ENCODE peak calls at places on chromosomes 11 and 22, in five cellular contexts. One of them, this sample, is unnamed.
A peak's percentile ranks its signal among the peaks of the same experiment; 100 is the strongest.

GRCh38 chr11:47412152-47412746 is 3.9 kb downstream of the SLC39A13 start:
- DNase-seq in stimulated activated CD4-positive, alpha-beta T cell treated with anti-CD3 and anti-CD28 coated beads, Interleukin-2, amount 100 ng/mL, for 48 hours: peak; percentile 62
- DNase-seq in GM12891: no peak
- DNase-seq in germinal center: peak; percentile 65
- DNase-seq in head of caudate nucleus: peak; percentile 63
- DNase-seq in this sample: no peak

GRCh38 chr11:3171931-3172560 is 6.9 kb upstream of the OSBPL5 start:
- DNase-seq in stimulated activated CD4-positive, alpha-beta T cell treated with anti-CD3 and anti-CD28 coated beads, Interleukin-2, amount 100 ng/mL, for 48 hours: no peak
- DNase-seq in GM12891: no peak
- DNase-seq in germinal center: no peak
- DNase-seq in head of caudate nucleus: no peak
- DNase-seq in this sample: no peak

GRCh38 chr11:44338721-44339529 is 29.0 kb upstream of the ALX4 start:
- DNase-seq in stimulated activated CD4-positive, alpha-beta T cell treated with anti-CD3 and anti-CD28 coated beads, Interleukin-2, amount 100 ng/mL, for 48 hours: no peak
- DNase-seq in GM12891: no peak
- DNase-seq in germinal center: no peak
- DNase-seq in head of caudate nucleus: no peak
- DNase-seq in this sample: no peak

GRCh38 chr11:61516675-61517516 is 8.3 kb downstream of the LRRC10B start:
- DNase-seq in stimulated activated CD4-positive, alpha-beta T cell treated with anti-CD3 and anti-CD28 coated beads, Interleukin-2, amount 100 ng/mL, for 48 hours: peak; percentile 61
- DNase-seq in GM12891: peak; percentile 91
- DNase-seq in germinal center: peak; percentile 84
- DNase-seq in head of caudate nucleus: peak; percentile 60
- DNase-seq in this sample: no peak

GRCh38 chr11:29231586-29231985 is 785.2 kb downstream of the KCNA4 start:
- DNase-seq in stimulated activated CD4-positive, alpha-beta T cell treated with anti-CD3 and anti-CD28 coated beads, Interleukin-2, amount 100 ng/mL, for 48 hours: no peak
- DNase-seq in GM12891: no peak
- DNase-seq in germinal center: no peak
- DNase-seq in head of caudate nucleus: no peak
- DNase-seq in this sample: no peak

GRCh38 chr22:29041408-29041807 is 20.2 kb downstream of the C22orf31 start:
- DNase-seq in stimulated activated CD4-positive, alpha-beta T cell treated with anti-CD3 and anti-CD28 coated beads, Interleukin-2, amount 100 ng/mL, for 48 hours: no peak
- DNase-seq in GM12891: no peak
- DNase-seq in germinal center: no peak
- DNase-seq in head of caudate nucleus: no peak
- DNase-seq in this sample: no peak

GRCh38 chr11:67345949-67346819 is 7.2 kb downstream of the POLD4 start:
- DNase-seq in stimulated activated CD4-positive, alpha-beta T cell treated with anti-CD3 and anti-CD28 coated beads, Interleukin-2, amount 100 ng/mL, for 48 hours: no peak
- DNase-seq in GM12891: no peak
- DNase-seq in germinal center: peak; percentile 15
- DNase-seq in head of caudate nucleus: peak; percentile 43
- DNase-seq in this sample: no peak

GRCh38 chr22:50735739-50736030 is 2.3 kb upstream of the ACR start:
- DNase-seq in stimulated activated CD4-positive, alpha-beta T cell treated with anti-CD3 and anti-CD28 coated beads, Interleukin-2, amount 100 ng/mL, for 48 hours: no peak
- DNase-seq in GM12891: no peak
- DNase-seq in germinal center: no peak
- DNase-seq in head of caudate nucleus: no peak
- DNase-seq in this sample: no peak

GRCh38 chr11:48087974-48088681 is 107.8 kb downstream of the PTPRJ start:
- DNase-seq in stimulated activated CD4-positive, alpha-beta T cell treated with anti-CD3 and anti-CD28 coated beads, Interleukin-2, amount 100 ng/mL, for 48 hours: no peak
- DNase-seq in GM12891: no peak
- DNase-seq in germinal center: no peak
- DNase-seq in head of caudate nucleus: no peak
- DNase-seq in this sample: no peak

GRCh38 chr11:133579165-133580031 is 47.1 kb upstream of the OPCML start:
- DNase-seq in stimulated activated CD4-positive, alpha-beta T cell treated with anti-CD3 and anti-CD28 coated beads, Interleukin-2, amount 100 ng/mL, for 48 hours: no peak
- DNase-seq in GM12891: no peak
- DNase-seq in germinal center: no peak
- DNase-seq in head of caudate nucleus: no peak
- DNase-seq in this sample: no peak

GRCh38 chr22:22838148-22838786 is 49.3 kb upstream of the IGLL5 start:
- DNase-seq in stimulated activated CD4-positive, alpha-beta T cell treated with anti-CD3 and anti-CD28 coated beads, Interleukin-2, amount 100 ng/mL, for 48 hours: no peak
- DNase-seq in GM12891: no peak
- DNase-seq in germinal center: no peak
- DNase-seq in head of caudate nucleus: no peak
- DNase-seq in this sample: no peak

GRCh38 chr22:18909556-18909955 is 3.4 kb downstream of the DGCR6 start:
- DNase-seq in stimulated activated CD4-positive, alpha-beta T cell treated with anti-CD3 and anti-CD28 coated beads, Interleukin-2, amount 100 ng/mL, for 48 hours: no peak
- DNase-seq in GM12891: no peak
- DNase-seq in germinal center: no peak
- DNase-seq in head of caudate nucleus: no peak
- DNase-seq in this sample: no peak

GRCh38 chr11:85955531-85955930 is 100.3 kb downstream of the CCDC83 start:
- DNase-seq in stimulated activated CD4-positive, alpha-beta T cell treated with anti-CD3 and anti-CD28 coated beads, Interleukin-2, amount 100 ng/mL, for 48 hours: no peak
- DNase-seq in GM12891: no peak
- DNase-seq in germinal center: no peak
- DNase-seq in head of caudate nucleus: no peak
- DNase-seq in this sample: no peak

GRCh38 chr11:114260483-114260882 is 35.7 kb upstream of the NNMT start:
- DNase-seq in stimulated activated CD4-positive, alpha-beta T cell treated with anti-CD3 and anti-CD28 coated beads, Interleukin-2, amount 100 ng/mL, for 48 hours: no peak
- DNase-seq in GM12891: no peak
- DNase-seq in germinal center: no peak
- DNase-seq in head of caudate nucleus: no peak
- DNase-seq in this sample: no peak

GRCh38 chr11:8711895-8712442 is 29.4 kb downstream of the RPL27A start:
- DNase-seq in stimulated activated CD4-positive, alpha-beta T cell treated with anti-CD3 and anti-CD28 coated beads, Interleukin-2, amount 100 ng/mL, for 48 hours: no peak
- DNase-seq in GM12891: no peak
- DNase-seq in germinal center: no peak
- DNase-seq in head of caudate nucleus: peak; percentile 57
- DNase-seq in this sample: no peak

GRCh38 chr22:38350444-38351359 is 33.5 kb upstream of the CSNK1E start:
- DNase-seq in stimulated activated CD4-positive, alpha-beta T cell treated with anti-CD3 and anti-CD28 coated beads, Interleukin-2, amount 100 ng/mL, for 48 hours: no peak
- DNase-seq in GM12891: no peak
- DNase-seq in germinal center: no peak
- DNase-seq in head of caudate nucleus: no peak
- DNase-seq in this sample: no peak

GRCh38 chr11:117976445-117976844 is 9.7 kb upstream of the IL10RA start:
- DNase-seq in stimulated activated CD4-positive, alpha-beta T cell treated with anti-CD3 and anti-CD28 coated beads, Interleukin-2, amount 100 ng/mL, for 48 hours: no peak
- DNase-seq in GM12891: no peak
- DNase-seq in germinal center: no peak
- DNase-seq in head of caudate nucleus: no peak
- DNase-seq in this sample: no peak

GRCh38 chr11:68690671-68691401 is 6.5 kb downstream of the GAL start:
- DNase-seq in stimulated activated CD4-positive, alpha-beta T cell treated with anti-CD3 and anti-CD28 coated beads, Interleukin-2, amount 100 ng/mL, for 48 hours: no peak
- DNase-seq in GM12891: no peak
- DNase-seq in germinal center: no peak
- DNase-seq in head of caudate nucleus: no peak
- DNase-seq in this sample: no peak

GRCh38 chr11:68948496-68948895 is 32.3 kb downstream of the MRGPRD start:
- DNase-seq in stimulated activated CD4-positive, alpha-beta T cell treated with anti-CD3 and anti-CD28 coated beads, Interleukin-2, amount 100 ng/mL, for 48 hours: no peak
- DNase-seq in GM12891: no peak
- DNase-seq in germinal center: no peak
- DNase-seq in head of caudate nucleus: no peak
- DNase-seq in this sample: no peak

GRCh38 chr11:115222218-115222862 is 281.9 kb downstream of the CADM1 start:
- DNase-seq in stimulated activated CD4-positive, alpha-beta T cell treated with anti-CD3 and anti-CD28 coated beads, Interleukin-2, amount 100 ng/mL, for 48 hours: no peak
- DNase-seq in GM12891: peak; percentile 18
- DNase-seq in germinal center: peak; percentile 27
- DNase-seq in head of caudate nucleus: no peak
- DNase-seq in this sample: no peak

GRCh38 chr22:49749885-49750510 is 77.7 kb downstream of the BRD1 start:
- DNase-seq in stimulated activated CD4-positive, alpha-beta T cell treated with anti-CD3 and anti-CD28 coated beads, Interleukin-2, amount 100 ng/mL, for 48 hours: no peak
- DNase-seq in GM12891: no peak
- DNase-seq in germinal center: no peak
- DNase-seq in head of caudate nucleus: peak; percentile 5
- DNase-seq in this sample: no peak

GRCh38 chr22:19728271-19728670 is 4.9 kb downstream of the GP1BB start:
- DNase-seq in stimulated activated CD4-positive, alpha-beta T cell treated with anti-CD3 and anti-CD28 coated beads, Interleukin-2, amount 100 ng/mL, for 48 hours: no peak
- DNase-seq in GM12891: no peak
- DNase-seq in germinal center: no peak
- DNase-seq in head of caudate nucleus: no peak
- DNase-seq in this sample: no peak

GRCh38 chr11:134901955-134902707 is 490.1 kb upstream of the B3GAT1 start:
- DNase-seq in stimulated activated CD4-positive, alpha-beta T cell treated with anti-CD3 and anti-CD28 coated beads, Interleukin-2, amount 100 ng/mL, for 48 hours: no peak
- DNase-seq in GM12891: no peak
- DNase-seq in germinal center: no peak
- DNase-seq in head of caudate nucleus: no peak
- DNase-seq in this sample: no peak

GRCh38 chr11:73469401-73469800 is 93.2 kb downstream of the RELT start:
- DNase-seq in stimulated activated CD4-positive, alpha-beta T cell treated with anti-CD3 and anti-CD28 coated beads, Interleukin-2, amount 100 ng/mL, for 48 hours: no peak
- DNase-seq in GM12891: no peak
- DNase-seq in germinal center: no peak
- DNase-seq in head of caudate nucleus: no peak
- DNase-seq in this sample: no peak

This sample was measured in SK-N-MC.